ENCODE peak calls at places on chromosomes 3 and 15, in ten cellular contexts. Y is GM23248; J is GM13977; Q is T-helper 1 cell; I is CD8-positive, alpha-beta memory T cell; G is WTC11; X is cardiac fibroblast; D is stimulated activated CD4-positive, alpha-beta T cell treated with anti-CD3 and anti-CD28 coated beads, TNF-alpha, amount 100 ng/mL, for 24 hours; R is ovary; P is IMR-90. E is an unnamed sample.

GRCh38 chr15:67523337-67523736 is 2.4 kb downstream of the C15orf61 start:
- DNase-seq in Y (no peak), Q (no peak), X (no peak), D (no peak), P (no peak), G (no peak), J (no peak), I (no peak), R (no peak), E (no peak)

GRCh38 chr15:29822100-29822684 is at the start of gene TJP1:
- DNase-seq in I (no peak), D (no peak), J (no peak), Y (peak; percentile 93), R (peak; percentile 80), P (peak; percentile 74), Q (no peak), X (peak; percentile 84), G (peak; percentile 77), E (no peak)

GRCh38 chr3:65811050-65811766 is 227.5 kb downstream of the MAGI1 start:
- DNase-seq in R (no peak), G (no peak), Y (peak; percentile 75), J (no peak), P (peak; percentile 48), Q (no peak), D (no peak), X (peak; percentile 74), I (no peak), E (no peak)

GRCh38 chr3:33624756-33625155 is 93.3 kb downstream of the CLASP2 start:
- DNase-seq in R (no peak), I (no peak), D (no peak), X (peak; percentile 18), P (no peak), Y (peak; percentile 21), G (no peak), Q (no peak), J (no peak), E (no peak)

GRCh38 chr3:195221015-195221853 is 49.7 kb downstream of the XXYLT1 start:
- DNase-seq in G (no peak), I (no peak), R (peak; percentile 28), P (peak; percentile 26), X (peak; percentile 80), Y (peak; percentile 62), J (no peak), Q (no peak), D (no peak), E (no peak)

GRCh38 chr3:39127296-39127906 is 19.9 kb downstream of the TTC21A start:
- DNase-seq in Y (no peak), Q (no peak), P (no peak), G (no peak), J (no peak), R (no peak), I (no peak), D (no peak), X (no peak), E (no peak)

GRCh38 chr15:29711531-29711930 is 110.7 kb downstream of the TJP1 start:
- DNase-seq in I (no peak), G (no peak), R (no peak), P (no peak), J (no peak), X (no peak), Q (no peak), Y (no peak), D (no peak), E (no peak)

GRCh38 chr3:63076357-63076756 is 201.1 kb upstream of the CADPS start:
- DNase-seq in D (no peak), Q (no peak), J (no peak), P (no peak), Y (no peak), R (no peak), G (no peak), X (no peak), I (no peak), E (no peak)

GRCh38 chr3:172129868-172130751 is 90.7 kb downstream of the FNDC3B start:
- DNase-seq in D (peak; percentile 15), Q (peak; percentile 36), R (peak; percentile 95), X (peak; percentile 99), G (no peak), J (no peak), Y (peak; percentile 98), I (peak; percentile 45), P (peak; percentile 99), E (no peak)

GRCh38 chr3:61908344-61908743 is 347.0 kb downstream of the PTPRG start:
- DNase-seq in J (no peak), I (no peak), P (peak; percentile 64), Q (no peak), G (no peak), R (no peak), D (no peak), Y (peak; percentile 58), X (peak; percentile 44), E (no peak)

GRCh38 chr3:60079076-60079475 is 1029.3 kb upstream of the CFAP20DC start:
- DNase-seq in D (peak; percentile 43), Q (no peak), G (peak; percentile 20), Y (no peak), R (no peak), P (no peak), J (peak; percentile 13), X (no peak), I (no peak), E (no peak)

GRCh38 chr3:30355622-30356021 is 250.8 kb upstream of the TGFBR2 start:
- DNase-seq in P (peak; percentile 16), J (no peak), D (no peak), Q (no peak), Y (peak; percentile 35), G (no peak), I (no peak), R (no peak), X (no peak), E (no peak)

GRCh38 chr3:100802126-100802525 is 92.8 kb downstream of the TFG start:
- DNase-seq in J (no peak), Q (no peak), R (no peak), D (no peak), G (no peak), P (peak; percentile 61), I (no peak), Y (no peak), X (no peak), E (no peak)

E was measured in glomerular endothelial cell.